ENCODE peak calls at places on chromosomes 4 and X, in nine cellular contexts. J is IMR-90; C is right lobe of liver; F is PC-3; G is A673; E is lower leg skin; B is CD4-positive, alpha-beta memory T cell; I is GM12865; N is lower lobe of right lung. K is an unnamed sample.

GRCh38 chrX:47191331-47191730 is 2.3 kb upstream of the UBA1 start:
- DNase-seq in J (no peak), C (peak; percentile 44), F (peak; percentile 44), G (peak; percentile 59), E (no peak), B (peak; percentile 45), I (peak; percentile 58), N (no peak), K (peak; percentile 16)

GRCh38 chrX:40402771-40403533 is 177.8 kb upstream of the ATP6AP2 start:
- DNase-seq in J (peak; percentile 46), C (no peak), F (peak; percentile 34), G (peak; percentile 7), E (peak; percentile 32), B (no peak), I (peak; percentile 53), N (no peak), K (peak; percentile 28)

GRCh38 chr4:158538176-158538575 is 16.5 kb downstream of the RXFP1 start:
- DNase-seq in J (peak; percentile 53), C (no peak), F (no peak), G (peak; percentile 14), E (no peak), B (no peak), I (no peak), N (no peak), K (peak; percentile 56)

GRCh38 chr4:161926033-161926828 is 237.6 kb downstream of the FSTL5 start:
- DNase-seq in J (no peak), C (no peak), F (no peak), G (no peak), E (no peak), B (no peak), I (no peak), N (no peak), K (no peak)

GRCh38 chr4:84258905-84259830 is 239.9 kb downstream of the NKX6-1 start:
- DNase-seq in J (peak; percentile 32), C (no peak), F (peak; percentile 32), G (peak; percentile 24), E (no peak), B (no peak), I (peak; percentile 74), N (no peak), K (peak; percentile 47)

GRCh38 chr4:176939445-176939844 is 146.7 kb upstream of the VEGFC start:
- DNase-seq in J (peak; percentile 81), C (no peak), F (peak; percentile 19), G (no peak), E (no peak), B (no peak), I (no peak), N (no peak), K (peak; percentile 42)

GRCh38 chr4:23728971-23729370 is 160.9 kb downstream of the PPARGC1A start:
- DNase-seq in J (no peak), C (no peak), F (no peak), G (no peak), E (no peak), B (no peak), I (no peak), N (no peak), K (no peak)

GRCh38 chr4:169885893-169886292 is 128.1 kb upstream of the HPF1 start:
- DNase-seq in J (no peak), C (no peak), F (no peak), G (peak; percentile 28), E (no peak), B (no peak), I (no peak), N (no peak), K (no peak)

GRCh38 chr4:60992037-60992436 is 208.1 kb upstream of the ADGRL3 start:
- DNase-seq in J (peak; percentile 9), C (no peak), F (peak; percentile 91), G (no peak), E (no peak), B (no peak), I (no peak), N (no peak), K (peak; percentile 50)

GRCh38 chr4:37243061-37243460 is 1.5 kb upstream of the NWD2 start:
- DNase-seq in J (no peak), C (no peak), F (no peak), G (no peak), E (no peak), B (no peak), I (peak; percentile 33), N (no peak), K (no peak)

GRCh38 chr4:153036931-153037330 is 100.8 kb downstream of the FHDC1 start:
- DNase-seq in J (no peak), C (no peak), F (peak; percentile 5), G (no peak), E (no peak), B (no peak), I (no peak), N (no peak), K (no peak)

GRCh38 chrX:148380614-148381561 is 119.5 kb upstream of the AFF2 start:
- DNase-seq in J (no peak), C (no peak), F (no peak), G (no peak), E (no peak), B (peak; percentile 46), I (peak; percentile 75), N (no peak), K (no peak)

GRCh38 chr4:157244348-157244747 is 23.8 kb downstream of the GRIA2 start:
- DNase-seq in J (no peak), C (no peak), F (no peak), G (no peak), E (no peak), B (no peak), I (no peak), N (no peak), K (no peak)

GRCh38 chr4:157246959-157247358 is 26.4 kb downstream of the GRIA2 start:
- DNase-seq in J (no peak), C (no peak), F (no peak), G (no peak), E (peak; percentile 36), B (no peak), I (no peak), N (no peak), K (no peak)

GRCh38 chr4:157245351-157245750 is 24.8 kb downstream of the GRIA2 start:
- DNase-seq in J (no peak), C (no peak), F (no peak), G (no peak), E (no peak), B (no peak), I (no peak), N (no peak), K (no peak)

GRCh38 chr4:157242871-157243270 is 22.3 kb downstream of the GRIA2 start:
- DNase-seq in J (no peak), C (no peak), F (no peak), G (no peak), E (no peak), B (no peak), I (no peak), N (no peak), K (no peak)
- H3K4me3 ChIP-seq in J (no peak overlapping the region), C (no peak overlapping the region), F (no peak overlapping the region), G (no peak overlapping the region), E (no peak overlapping the region), B (no peak overlapping the region), I (no peak overlapping the region), N (no peak overlapping the region), K (no peak overlapping the region)

GRCh38 chr4:144589512-144589911 is 56.4 kb upstream of the HHIP start:
- DNase-seq in J (no peak), C (no peak), F (no peak), G (no peak), E (no peak), B (no peak), I (peak; percentile 16), N (no peak), K (no peak)
- H3K4me3 ChIP-seq in J (no peak overlapping the region), C (no peak overlapping the region), F (no peak overlapping the region), G (no peak overlapping the region), E (no peak overlapping the region), B (no peak overlapping the region), I (no peak overlapping the region), N (no peak overlapping the region), K (no peak overlapping the region)

DNA sequence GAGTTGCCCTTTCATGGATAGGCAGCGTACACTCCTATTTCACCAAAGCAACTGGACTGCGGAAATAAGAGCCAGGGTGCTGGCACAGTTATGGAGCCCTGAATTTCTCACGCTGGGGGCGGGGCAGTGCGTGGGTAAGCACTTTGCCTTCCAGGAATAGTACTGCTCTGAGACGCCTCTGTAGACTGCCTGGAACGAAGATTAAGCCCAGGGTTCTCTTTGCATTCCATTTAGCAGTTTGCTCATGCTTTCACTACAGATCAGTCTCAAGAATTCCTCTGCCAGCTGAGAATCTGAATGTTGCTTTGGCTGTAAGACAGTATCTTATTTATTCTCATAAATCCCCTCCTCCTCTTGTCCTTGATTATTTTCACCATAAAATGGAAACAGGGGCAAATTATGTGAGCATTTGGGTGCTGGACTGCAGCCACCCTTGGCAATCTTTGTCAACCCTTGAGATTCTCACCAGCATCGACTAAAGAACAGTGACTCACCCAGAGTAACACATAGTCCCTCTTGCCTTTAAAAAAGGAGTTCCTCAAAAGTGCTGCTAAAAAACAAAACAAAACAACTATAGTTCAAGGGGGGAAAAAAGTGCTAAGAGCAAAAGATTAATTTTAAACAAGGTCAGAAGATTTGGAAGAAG is 88.9 kb upstream of the CITED1 start:
- DNase-seq in J (peak; percentile 50), C (no peak), F (peak; percentile 18), G (no peak), E (no peak), B (no peak), I (no peak), N (no peak), K (peak; percentile 76)
- H3K4me3 ChIP-seq in J (no peak overlapping the region), C (no peak overlapping the region), F (no peak overlapping the region), G (no peak overlapping the region), E (no peak overlapping the region), B (no peak overlapping the region), I (no peak overlapping the region), N (no peak overlapping the region), K (no peak overlapping the region)

GRCh38 chrX:154017766-154018517 is 1.8 kb downstream of the IRAK1 start:
- DNase-seq in J (no peak), C (no peak), F (no peak), G (no peak), E (no peak), B (no peak), I (no peak), N (no peak), K (no peak)

GRCh38 chrX:154020500-154021115 is 906 bp upstream of the IRAK1 start:
- DNase-seq in J (no peak), C (no peak), F (no peak), G (no peak), E (no peak), B (no peak), I (no peak), N (no peak), K (no peak)

GRCh38 chrX:154019061-154019621 is 561 bp downstream of the IRAK1 start:
- DNase-seq in J (no peak), C (no peak), F (no peak), G (no peak), E (no peak), B (peak; percentile 24), I (peak; percentile 35), N (no peak), K (no peak)

GRCh38 chrX:154019633-154020499 is at the start of gene IRAK1:
- DNase-seq in J (peak; percentile 52), C (peak; percentile 68), F (peak; percentile 73), G (peak; percentile 47), E (no peak), B (peak; percentile 46), I (peak; percentile 69), N (peak; percentile 71), K (peak; percentile 47)

DNA sequence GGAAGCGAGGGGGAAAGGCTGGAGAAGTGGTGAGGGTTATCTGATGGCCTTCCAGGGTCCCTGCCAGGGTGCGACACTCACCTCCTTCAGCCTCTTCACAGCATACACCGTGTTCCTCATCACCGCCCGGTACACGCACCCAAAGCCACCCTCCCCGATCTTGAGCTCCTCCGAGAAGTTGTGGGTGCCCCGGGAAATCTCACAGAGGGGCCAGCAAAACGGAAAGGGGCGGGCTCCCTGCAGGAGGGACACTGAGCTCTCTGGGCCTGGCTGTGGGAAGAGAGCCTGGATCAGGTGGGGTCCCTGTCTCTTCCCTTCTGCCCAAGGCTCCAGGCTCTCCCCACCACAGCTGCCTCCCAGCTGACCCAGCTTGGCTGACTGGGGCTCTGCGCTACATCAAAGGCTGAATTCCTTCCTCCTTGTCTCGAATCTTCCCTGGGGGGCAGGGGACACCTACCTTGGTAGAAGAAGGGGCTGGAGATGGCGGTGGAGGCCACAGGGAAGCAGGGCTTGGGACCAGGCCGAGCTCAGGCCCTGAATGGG is 1.1 kb downstream of the IRAK1 start:
- DNase-seq in J (no peak), C (no peak), F (no peak), G (no peak), E (no peak), B (no peak), I (no peak), N (no peak), K (no peak)
- H3K4me3 ChIP-seq in J (peak overlapping the region; percentile 59), C (peak overlapping the region; percentile 47), F (peak overlapping the region; percentile 97), G (peak overlapping the region; percentile 53), E (no peak overlapping the region), B (peak overlapping the region; percentile 60), I (peak overlapping the region; percentile 92), N (peak overlapping the region; percentile 61), K (peak overlapping the region; percentile 51)